ENCODE peak calls at places on chromosomes 6 and 20, in five cellular contexts. U is A549, Y is body of pancreas, F is GM10248, W is NB4. I is an unnamed sample.

GRCh38 chr6:80132942-80133517 is 26.6 kb downstream of the BCKDHB start:
- DNase-seq in U (peak), Y (peak), F (no peak), W (peak), I (peak)

GRCh38 chr6:107304421-107305025 is 154.8 kb downstream of the PDSS2 start:
- DNase-seq in U (no peak), Y (no peak), F (no peak), W (no peak), I (no peak)

GRCh38 chr6:108737594-108738546 is 110.4 kb upstream of the ARMC2 start:
- DNase-seq in U (peak), Y (peak), F (no peak), W (peak), I (peak)

GRCh38 chr6:106997392-106998257 is 23.1 kb upstream of the CD24 start:
- DNase-seq in U (peak), Y (peak), F (peak), W (peak), I (peak)

GRCh38 chr20:36335187-36335870 is 29.2 kb downstream of the DLGAP4 start:
- DNase-seq in U (no peak), Y (no peak), F (no peak), W (no peak), I (no peak)

GRCh38 chr6:158653577-158654354 is 3.9 kb downstream of the SYTL3 start:
- DNase-seq in U (no peak), Y (peak), F (peak), W (peak), I (peak)

GRCh38 chr6:116511424-116512131 is at the start of gene CALHM5:
- DNase-seq in U (peak), Y (peak), F (no peak), W (peak), I (peak)

GRCh38 chr6:128117916-128118315 is 217.1 kb upstream of the THEMIS start:
- DNase-seq in U (no peak), Y (no peak), F (no peak), W (no peak), I (no peak)

GRCh38 chr6:30709101-30709868 is 7.8 kb downstream of the MDC1 start:
- DNase-seq in U (no peak), Y (no peak), F (no peak), W (no peak), I (no peak)

GRCh38 chr6:82917346-82918064 is 148.1 kb downstream of the UBE3D start:
- DNase-seq in U (no peak), Y (no peak), F (no peak), W (no peak), I (peak)

GRCh38 chr20:7240490-7240889 is 473.0 kb downstream of the BMP2 start:
- DNase-seq in U (no peak), Y (no peak), F (no peak), W (no peak), I (no peak)

GRCh38 chr6:8549381-8549780 is 114.0 kb upstream of the SLC35B3 start:
- DNase-seq in U (no peak), Y (no peak), F (no peak), W (no peak), I (no peak)

GRCh38 chr6:38542031-38542430 is 97.7 kb downstream of the BTBD9 start:
- DNase-seq in U (no peak), Y (no peak), F (no peak), W (no peak), I (no peak)

GRCh38 chr6:16276991-16277981 is 38.9 kb downstream of the GMPR start:
- DNase-seq in U (peak), Y (peak), F (peak), W (peak), I (peak)

GRCh38 chr20:39885975-39886649 is 802.9 kb downstream of the MAFB start:
- DNase-seq in U (no peak), Y (peak), F (peak), W (peak), I (peak)

GRCh38 chr6:127949251-127949650 is 48.4 kb upstream of the THEMIS start:
- DNase-seq in U (no peak), Y (no peak), F (no peak), W (no peak), I (no peak)

GRCh38 chr6:35203680-35204079 is 10.1 kb upstream of the SCUBE3 start:
- DNase-seq in U (no peak), Y (no peak), F (no peak), W (no peak), I (no peak)

GRCh38 chr6:175680-176079 is 116.6 kb upstream of the DUSP22 start:
- DNase-seq in U (no peak), Y (no peak), F (no peak), W (no peak), I (no peak)

GRCh38 chr20:43914697-43915208 is at the start of gene TOX2:
- DNase-seq in U (peak), Y (no peak), F (peak), W (peak), I (peak)

GRCh38 chr6:168577496-168577895 is 136.5 kb downstream of the SMOC2 start:
- DNase-seq in U (no peak), Y (no peak), F (no peak), W (no peak), I (no peak)

GRCh38 chr6:91241946-91242613 is 655.2 kb upstream of the MAP3K7 start:
- DNase-seq in U (no peak), Y (no peak), F (no peak), W (no peak), I (no peak)

DNA sequence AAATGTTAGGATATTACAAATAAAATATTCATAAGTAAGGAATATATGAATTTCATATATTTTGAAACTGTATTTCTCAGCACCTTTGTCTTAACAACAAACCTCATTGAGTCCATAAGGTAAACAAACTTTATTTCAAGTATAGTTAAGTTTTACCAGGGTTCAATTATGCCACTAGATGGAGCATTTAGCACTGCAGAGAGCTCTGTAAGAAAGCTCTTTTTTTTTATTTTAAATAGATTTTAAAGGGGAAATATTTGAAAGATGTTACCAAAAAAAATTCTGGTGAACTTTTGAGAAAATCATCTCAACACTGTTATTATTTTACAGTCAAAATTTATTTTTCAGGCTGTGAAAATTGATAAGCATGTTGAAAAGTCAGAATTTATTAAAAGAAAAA is 955.2 kb upstream of the EYS start:
- DNase-seq in U (no peak), Y (no peak), F (no peak), W (peak), I (peak)
- TF ChIP-seq CTCF in U (no peak), Y (no peak), F (no peak), W (peak), I (peak)

GRCh38 chr6:68443704-68444103 is 191.4 kb upstream of the ADGRB3 start:
- DNase-seq in U (no peak), Y (no peak), F (no peak), W (no peak), I (no peak)
- TF ChIP-seq CTCF in U (no peak), Y (no peak), F (no peak), W (no peak), I (no peak)

GRCh38 chr6:125953502-125953875 is 3.1 kb upstream of the HINT3 start:
- DNase-seq in U (no peak), Y (peak), F (no peak), W (peak), I (no peak)
- TF ChIP-seq CTCF in U (no peak), Y (peak), F (peak), W (no peak), I (no peak)

GRCh38 chr6:28522594-28523557 is 2.8 kb upstream of the GPX5 start:
- DNase-seq in U (no peak), Y (no peak), F (no peak), W (peak), I (no peak)
- TF ChIP-seq CTCF in U (no peak), Y (no peak), F (no peak), W (no peak), I (no peak)

I was measured in cardiac muscle cell.